ENCODE peak calls at places on chromosomes 7 and 10, in seven cellular contexts. D is ovary, V is tibial artery, C is prostate gland, Y is right cardiac atrium, U is H1, E is neural progenitor cell. A is an unnamed sample.

GRCh38 chr10:51960494-51960895 is 261.1 kb upstream of the CSTF2T start:
- DNase-seq in D (no peak), V (no peak), C (no peak), Y (no peak), U (no peak), E (peak), A (peak)

GRCh38 chr7:6121141-6121540 is 90.0 kb downstream of the ANKRD61 start:
- DNase-seq in D (no peak), V (no peak), C (no peak), Y (no peak), U (no peak), E (no peak), A (no peak)

GRCh38 chr7:137546671-137547070 is 203.1 kb upstream of the PTN start:
- DNase-seq in D (no peak), V (no peak), C (no peak), Y (no peak), U (no peak), E (no peak), A (no peak)

GRCh38 chr10:49541762-49542161 is 2.8 kb upstream of the ERCC6 start:
- DNase-seq in D (no peak), V (no peak), C (no peak), Y (no peak), U (no peak), E (no peak), A (no peak)

GRCh38 chr7:151006590-151007300 is 15.9 kb downstream of the NOS3 start:
- DNase-seq in D (no peak), V (no peak), C (no peak), Y (peak), U (no peak), E (no peak), A (no peak)

GRCh38 chr7:92255308-92255707 is 9.5 kb downstream of the ANKIB1 start:
- DNase-seq in D (no peak), V (peak), C (no peak), Y (no peak), U (no peak), E (no peak), A (no peak)

GRCh38 chr10:1291178-1292090 is 235.2 kb downstream of the WDR37 start:
- DNase-seq in D (no peak), V (no peak), C (no peak), Y (no peak), U (no peak), E (no peak), A (no peak)

GRCh38 chr10:23146069-23146657 is 45.9 kb upstream of the PTF1A start:
- DNase-seq in D (no peak), V (no peak), C (no peak), Y (no peak), U (no peak), E (no peak), A (no peak)

GRCh38 chr7:20513341-20513740 is 102.1 kb upstream of the ABCB5 start:
- DNase-seq in D (no peak), V (no peak), C (no peak), Y (no peak), U (no peak), E (no peak), A (no peak)

GRCh38 chr7:120521761-120522737 is 249.1 kb downstream of the KCND2 start:
- DNase-seq in D (no peak), V (no peak), C (no peak), Y (no peak), U (no peak), E (peak), A (no peak)

GRCh38 chr7:136254148-136254547 is 277.0 kb upstream of the MTPN start:
- DNase-seq in D (no peak), V (no peak), C (no peak), Y (no peak), U (no peak), E (no peak), A (no peak)

GRCh38 chr7:35593896-35594295 is 101.0 kb downstream of the HERPUD2 start:
- DNase-seq in D (no peak), V (no peak), C (no peak), Y (no peak), U (peak), E (peak), A (no peak)

GRCh38 chr7:93958216-93958615 is 36.7 kb downstream of the GNG11 start:
- DNase-seq in D (no peak), V (no peak), C (no peak), Y (no peak), U (no peak), E (no peak), A (no peak)

GRCh38 chr7:70569335-70569819 is 562.6 kb upstream of the GALNT17 start:
- DNase-seq in D (no peak), V (no peak), C (no peak), Y (no peak), U (no peak), E (no peak), A (no peak)

GRCh38 chr7:24401628-24402593 is 117.9 kb downstream of the NPY start:
- DNase-seq in D (no peak), V (no peak), C (no peak), Y (no peak), U (no peak), E (no peak), A (no peak)

GRCh38 chr7:25066253-25066652 is 58.8 kb downstream of the CYCS start:
- DNase-seq in D (no peak), V (no peak), C (no peak), Y (no peak), U (no peak), E (no peak), A (no peak)

GRCh38 chr10:43265799-43266721 is 805 bp downstream of the RASGEF1A start:
- DNase-seq in D (no peak), V (no peak), C (peak), Y (no peak), U (no peak), E (peak), A (no peak)

GRCh38 chr10:63843107-63843506 is 321.9 kb downstream of the REEP3 start:
- DNase-seq in D (no peak), V (no peak), C (no peak), Y (no peak), U (no peak), E (no peak), A (no peak)

GRCh38 chr10:6347391-6347951 is 144.7 kb downstream of the PFKFB3 start:
- DNase-seq in D (no peak), V (no peak), C (no peak), Y (no peak), U (no peak), E (no peak), A (peak)

GRCh38 chr7:152925412-152926147 is 166.0 kb downstream of the ACTR3B start:
- DNase-seq in D (peak), V (no peak), C (no peak), Y (no peak), U (no peak), E (peak), A (no peak)
- H3K4me3 ChIP-seq in D (peak), V (peak), C (peak), Y (peak), U (peak), E (peak), A (no peak)

DNA sequence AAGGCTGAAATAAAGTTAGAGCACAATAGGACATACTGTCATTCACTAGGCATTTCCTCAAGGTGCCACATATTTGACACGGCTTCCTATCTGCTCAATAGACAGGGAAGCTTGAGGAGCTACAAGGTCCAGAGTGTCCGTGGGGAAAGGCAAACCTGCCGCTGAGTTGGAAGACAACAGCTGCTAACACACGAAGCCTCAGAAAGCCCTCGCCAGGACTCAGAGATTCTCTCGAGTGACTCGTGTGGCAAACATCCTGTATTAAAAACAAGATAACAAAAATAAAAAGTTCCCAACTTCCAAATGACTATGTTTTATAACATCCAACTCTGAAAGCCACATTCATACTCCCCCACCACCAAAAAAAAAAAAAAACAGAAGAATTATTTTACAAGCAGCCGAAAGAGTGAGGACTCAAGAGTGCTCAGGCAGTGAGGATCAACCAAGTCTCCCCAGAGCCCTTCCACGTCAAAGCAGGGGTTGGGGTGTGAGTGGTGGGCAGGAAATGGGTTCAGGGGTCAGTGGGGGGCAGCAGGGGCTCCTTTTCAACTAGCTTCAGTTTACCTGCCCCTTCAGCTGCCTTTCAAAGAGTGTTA is 67.6 kb downstream of the STK17A start:
- DNase-seq in D (no peak), V (no peak), C (no peak), Y (peak), U (no peak), E (no peak), A (no peak)
- H3K4me3 ChIP-seq in D (no peak), V (no peak), C (no peak), Y (no peak), U (no peak), E (no peak), A (peak)

GRCh38 chr10:101779544-101780186 is 3.6 kb downstream of the NPM3 start:
- DNase-seq in D (peak), V (peak), C (peak), Y (peak), U (no peak), E (peak), A (peak)

GRCh38 chr10:101781655-101781983 is 1.6 kb downstream of the NPM3 start:
- DNase-seq in D (no peak), V (no peak), C (no peak), Y (no peak), U (no peak), E (no peak), A (no peak)

GRCh38 chr10:101780818-101781654 is 2.2 kb downstream of the NPM3 start:
- DNase-seq in D (peak), V (no peak), C (no peak), Y (peak), U (no peak), E (peak), A (peak)

GRCh38 chr10:101778781-101779543 is 3.0 kb upstream of the FGF8 start:
- DNase-seq in D (peak), V (no peak), C (no peak), Y (peak), U (no peak), E (peak), A (peak)

GRCh38 chr10:101780187-101780817 is 2.9 kb downstream of the NPM3 start:
- DNase-seq in D (no peak), V (no peak), C (no peak), Y (no peak), U (no peak), E (peak), A (no peak)
- H3K4me3 ChIP-seq in D (peak), V (peak), C (no peak), Y (peak), U (no peak), E (peak), A (peak)

DNA sequence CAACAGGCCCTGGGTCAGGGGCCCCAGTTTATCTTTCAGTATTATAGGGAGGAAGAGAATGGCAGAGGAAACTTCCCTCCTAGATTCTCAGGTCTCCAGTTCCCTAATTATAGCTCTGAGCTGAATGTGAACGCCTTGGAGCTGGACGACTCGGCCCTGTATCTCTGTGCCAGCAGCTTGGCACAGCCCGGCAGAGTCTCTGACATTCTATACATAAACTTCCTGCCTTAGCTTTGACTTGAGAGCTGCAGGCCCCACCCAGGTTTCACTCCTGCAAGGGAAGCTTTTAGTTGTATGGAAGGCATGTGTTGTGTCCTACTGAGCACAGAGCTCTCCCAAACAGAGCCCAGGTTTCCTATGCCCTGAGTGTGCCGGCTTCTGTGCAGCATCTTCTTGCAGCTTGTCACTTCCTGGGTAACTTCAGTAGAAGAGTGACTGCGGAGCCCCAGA is 205.6 kb upstream of the PRSS58 start:
- DNase-seq in D (no peak), V (no peak), C (no peak), Y (no peak), U (no peak), E (no peak), A (no peak)
- H3K4me3 ChIP-seq in D (no peak), V (no peak), C (no peak), Y (no peak), U (no peak), E (no peak), A (peak)

GRCh38 chr7:27137603-27138410 is 5.7 kb downstream of the HOXA5 start:
- DNase-seq in D (no peak), V (no peak), C (no peak), Y (no peak), U (no peak), E (no peak), A (no peak)
- H3K4me3 ChIP-seq in D (no peak), V (no peak), C (no peak), Y (no peak), U (no peak), E (no peak), A (no peak)

GRCh38 chr10:58641708-58642107 is 129.0 kb downstream of the BICC1 start:
- DNase-seq in D (no peak), V (no peak), C (no peak), Y (no peak), U (no peak), E (no peak), A (no peak)

GRCh38 chr10:58642283-58642682 is 129.6 kb downstream of the BICC1 start:
- DNase-seq in D (no peak), V (no peak), C (no peak), Y (no peak), U (no peak), E (no peak), A (no peak)

GRCh38 chr10:58641095-58641531 is 128.4 kb downstream of the BICC1 start:
- DNase-seq in D (no peak), V (no peak), C (no peak), Y (no peak), U (no peak), E (peak), A (no peak)

GRCh38 chr10:58638406-58638805 is 125.7 kb downstream of the BICC1 start:
- DNase-seq in D (no peak), V (no peak), C (no peak), Y (no peak), U (no peak), E (no peak), A (no peak)

DNA sequence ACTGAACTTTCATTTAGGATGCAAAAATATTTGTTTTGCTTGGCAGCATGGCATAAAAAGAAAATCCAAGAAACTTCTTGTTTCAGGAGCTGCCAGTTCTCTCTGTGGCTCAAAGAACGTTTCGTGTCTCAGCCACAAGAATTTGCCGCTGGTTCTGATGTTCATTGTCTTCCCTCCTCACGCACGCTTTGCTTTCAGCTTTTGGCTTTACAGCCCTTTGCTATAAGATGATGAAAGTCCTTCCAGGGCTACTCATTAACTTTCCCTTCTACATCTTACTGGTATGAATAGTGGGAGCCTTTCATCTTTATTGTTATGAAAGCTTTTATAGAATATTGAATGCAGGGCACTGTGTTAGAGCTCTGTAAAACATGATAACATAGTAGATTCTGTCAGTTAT is 124.7 kb downstream of the BICC1 start:
- DNase-seq in D (no peak), V (no peak), C (no peak), Y (no peak), U (no peak), E (no peak), A (no peak)
- H3K4me3 ChIP-seq in D (no peak), V (no peak), C (no peak), Y (no peak), U (no peak), E (no peak), A (no peak)

DNA sequence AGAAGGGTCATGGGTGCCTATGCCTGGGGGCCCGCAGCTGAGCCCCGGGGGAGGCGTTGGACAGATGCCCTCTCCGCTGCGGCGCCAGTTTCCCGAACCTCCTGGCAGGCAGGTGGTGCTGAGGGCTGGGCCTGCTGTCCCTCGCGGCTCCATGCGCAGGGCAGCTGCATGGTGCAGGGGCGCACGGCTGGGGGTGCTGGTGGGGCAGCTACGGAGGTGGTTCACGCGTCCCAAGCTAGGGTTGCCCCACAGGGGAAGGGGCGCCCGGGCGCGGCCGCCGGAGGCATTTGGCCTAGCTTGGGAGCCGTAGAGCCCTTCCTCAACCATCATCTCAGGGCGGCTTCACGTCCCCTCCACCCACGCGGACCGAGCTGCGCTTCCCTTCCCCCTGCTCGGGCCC is 146.0 kb downstream of the CCDC201 start:
- DNase-seq in D (no peak), V (no peak), C (no peak), Y (no peak), U (no peak), E (no peak), A (no peak)
- H3K4me3 ChIP-seq in D (no peak), V (no peak), C (no peak), Y (no peak), U (no peak), E (no peak), A (no peak)

DNA sequence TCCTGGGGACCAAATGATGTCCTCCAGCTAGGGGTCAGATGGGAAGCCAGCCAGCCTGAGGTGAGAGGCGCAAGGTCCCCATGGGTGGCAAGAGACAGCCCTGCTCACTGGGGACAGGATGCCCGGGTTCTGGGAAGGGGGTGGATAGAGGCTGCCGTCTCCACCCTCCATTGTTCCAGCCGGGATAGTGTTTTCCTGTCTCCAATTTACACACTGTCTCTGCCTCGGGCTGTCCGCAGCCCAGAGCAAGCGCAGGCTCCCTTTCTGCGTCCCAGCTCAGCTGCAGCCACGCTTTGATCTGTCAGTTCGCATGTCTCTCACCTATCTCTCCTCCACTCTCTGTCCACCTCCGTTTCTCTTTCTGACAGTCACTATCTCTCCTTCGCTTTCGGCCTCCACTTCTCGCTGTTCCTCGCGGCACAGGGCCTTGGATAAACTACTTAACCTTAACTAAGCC is 2.1 kb downstream of the EPHB4 start:
- DNase-seq in D (peak), V (no peak), C (peak), Y (peak), U (no peak), E (peak), A (no peak)
- H3K4me3 ChIP-seq in D (peak), V (peak), C (peak), Y (peak), U (peak), E (peak), A (no peak)

DNA sequence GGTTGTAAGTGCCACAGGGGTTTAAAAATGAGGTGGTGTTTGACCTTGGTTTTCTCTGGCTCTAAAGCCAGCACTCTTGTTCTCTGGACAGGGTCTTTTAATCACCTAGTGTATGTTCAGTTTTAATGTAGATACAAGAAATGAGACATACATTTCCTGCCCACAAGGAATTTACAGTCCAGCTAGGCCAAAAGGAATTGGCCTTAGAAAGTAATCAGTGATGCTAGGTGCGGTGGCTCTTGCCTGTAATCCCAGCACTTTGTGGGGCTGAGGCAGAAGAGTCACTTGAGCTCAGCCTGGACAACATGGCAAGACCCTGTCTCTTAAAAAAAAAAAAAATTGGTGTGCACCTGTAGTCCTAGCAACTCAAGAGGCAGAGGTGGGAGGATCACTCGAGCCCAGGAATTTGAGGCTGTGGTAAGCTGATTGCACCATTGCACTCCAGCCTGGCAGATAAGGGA is 100.2 kb downstream of the LRMDA start:
- DNase-seq in D (no peak), V (no peak), C (no peak), Y (no peak), U (no peak), E (no peak), A (no peak)
- H3K4me3 ChIP-seq in D (no peak), V (no peak), C (no peak), Y (no peak), U (no peak), E (no peak), A (no peak)